ENCODE peak calls at places on chromosome 9, in six cellular contexts. S is progenitor cell of endocrine pancreas; X is astrocyte; D is CD4-positive, alpha-beta T cell; T is BJ; L is left ventricle myocardium superior. O is an unnamed sample.

GRCh38 chr9:115276621-115277020 is 158.7 kb upstream of the TNC start:
- DNase-seq in S (no peak), X (peak; percentile 79), D (no peak), T (no peak), L (no peak), O (no peak)

GRCh38 chr9:83920469-83920941 is 727 bp downstream of the KIF27 start:
- DNase-seq in S (no peak), X (peak; percentile 35), D (no peak), T (no peak), L (no peak), O (no peak)

GRCh38 chr9:135066291-135066690 is 21.2 kb upstream of the OLFM1 start:
- DNase-seq in S (no peak), X (no peak), D (no peak), T (no peak), L (no peak), O (no peak)

GRCh38 chr9:106092083-106092482 is 397.7 kb downstream of the TMEM38B start:
- DNase-seq in S (no peak), X (no peak), D (no peak), T (no peak), L (no peak), O (no peak)

GRCh38 chr9:33489070-33489469 is 15.3 kb upstream of the NOL6 start:
- DNase-seq in S (no peak), X (peak; percentile 77), D (no peak), T (peak; percentile 49), L (no peak), O (no peak)

GRCh38 chr9:136147890-136148714 is 29.4 kb upstream of the TMEM250 start:
- DNase-seq in S (no peak), X (no peak), D (no peak), T (no peak), L (no peak), O (no peak)

GRCh38 chr9:114694146-114694545 is 12.2 kb upstream of the TEX48 start:
- DNase-seq in S (no peak), X (peak; percentile 90), D (no peak), T (peak; percentile 31), L (no peak), O (no peak)

GRCh38 chr9:995776-996175 is 19.3 kb downstream of the DMRT3 start:
- DNase-seq in S (no peak), X (peak; percentile 54), D (no peak), T (no peak), L (no peak), O (no peak)

GRCh38 chr9:95854386-95855015 is 21.0 kb upstream of the ERCC6L2 start:
- DNase-seq in S (no peak), X (peak; percentile 78), D (no peak), T (no peak), L (no peak), O (no peak)

GRCh38 chr9:121271368-121272351 is 3.7 kb downstream of the GSN start:
- DNase-seq in S (no peak), X (peak; percentile 88), D (no peak), T (peak; percentile 76), L (peak; percentile 72), O (peak; percentile 64)

GRCh38 chr9:108691614-108692013 is 164.2 kb downstream of the ACTL7B start:
- DNase-seq in S (no peak), X (no peak), D (no peak), T (no peak), L (no peak), O (no peak)

GRCh38 chr9:37209431-37210386 is 89.3 kb downstream of the ZCCHC7 start:
- DNase-seq in S (no peak), X (no peak), D (no peak), T (no peak), L (no peak), O (no peak)

GRCh38 chr9:96618209-96619108 is 1.2 kb downstream of the CDC14B start:
- DNase-seq in S (peak; percentile 21), X (no peak), D (no peak), T (no peak), L (peak; percentile 65), O (peak; percentile 40)